ENCODE peak calls at places on chromosome 18, in nine cellular contexts. One of them, this sample, is unnamed.

GRCh38 chr18:76494541-76495403 is at the start of gene ZNF516:
- DNase-seq in hypothalamus: no peak
- DNase-seq in RPMI8226: peak
- DNase-seq in T-helper 2 cell: no peak
- DNase-seq in stimulated activated CD8-positive, alpha-beta memory T cell treated with anti-CD3 and anti-CD28 coated beads, Interleukin-15, amount 100 ng/mL, for 4 hours: no peak
- DNase-seq in fibroblast of pulmonary artery: peak
- DNase-seq in activated effector memory CD4-positive, alpha-beta T cell treated with Interleukin-2 at 50 U/mL for 16 hours: no peak
- DNase-seq in NCI-H345: peak
- DNase-seq in SW480: no peak
- DNase-seq in this sample: peak

GRCh38 chr18:57666818-57667497 is 45.3 kb upstream of the NARS1 start:
- DNase-seq in NCI-H345: no peak
- DNase-seq in hypothalamus: no peak
- DNase-seq in activated effector memory CD4-positive, alpha-beta T cell treated with Interleukin-2 at 50 U/mL for 16 hours: no peak
- DNase-seq in SW480: no peak
- DNase-seq in fibroblast of pulmonary artery: peak
- DNase-seq in stimulated activated CD8-positive, alpha-beta memory T cell treated with anti-CD3 and anti-CD28 coated beads, Interleukin-15, amount 100 ng/mL, for 4 hours: no peak
- DNase-seq in RPMI8226: no peak
- DNase-seq in T-helper 2 cell: no peak
- DNase-seq in this sample: no peak

GRCh38 chr18:52897611-52898010 is 557.6 kb downstream of the DCC start:
- DNase-seq in fibroblast of pulmonary artery: no peak
- DNase-seq in RPMI8226: no peak
- DNase-seq in activated effector memory CD4-positive, alpha-beta T cell treated with Interleukin-2 at 50 U/mL for 16 hours: no peak
- DNase-seq in T-helper 2 cell: no peak
- DNase-seq in hypothalamus: no peak
- DNase-seq in NCI-H345: no peak
- DNase-seq in SW480: no peak
- DNase-seq in stimulated activated CD8-positive, alpha-beta memory T cell treated with anti-CD3 and anti-CD28 coated beads, Interleukin-15, amount 100 ng/mL, for 4 hours: no peak
- DNase-seq in this sample: no peak

GRCh38 chr18:79524181-79525078 is 128.7 kb downstream of the NFATC1 start:
- DNase-seq in activated effector memory CD4-positive, alpha-beta T cell treated with Interleukin-2 at 50 U/mL for 16 hours: peak
- DNase-seq in SW480: no peak
- DNase-seq in RPMI8226: no peak
- DNase-seq in hypothalamus: no peak
- DNase-seq in NCI-H345: no peak
- DNase-seq in fibroblast of pulmonary artery: no peak
- DNase-seq in T-helper 2 cell: no peak
- DNase-seq in stimulated activated CD8-positive, alpha-beta memory T cell treated with anti-CD3 and anti-CD28 coated beads, Interleukin-15, amount 100 ng/mL, for 4 hours: peak
- DNase-seq in this sample: no peak

GRCh38 chr18:55783921-55784320 is 195.9 kb upstream of the TCF4 start:
- DNase-seq in SW480: no peak
- DNase-seq in NCI-H345: no peak
- DNase-seq in activated effector memory CD4-positive, alpha-beta T cell treated with Interleukin-2 at 50 U/mL for 16 hours: no peak
- DNase-seq in stimulated activated CD8-positive, alpha-beta memory T cell treated with anti-CD3 and anti-CD28 coated beads, Interleukin-15, amount 100 ng/mL, for 4 hours: no peak
- DNase-seq in T-helper 2 cell: no peak
- DNase-seq in fibroblast of pulmonary artery: no peak
- DNase-seq in RPMI8226: no peak
- DNase-seq in hypothalamus: no peak
- DNase-seq in this sample: no peak

GRCh38 chr18:71831039-71831438 is 713.1 kb downstream of the CBLN2 start:
- DNase-seq in NCI-H345: no peak
- DNase-seq in T-helper 2 cell: no peak
- DNase-seq in RPMI8226: no peak
- DNase-seq in SW480: no peak
- DNase-seq in activated effector memory CD4-positive, alpha-beta T cell treated with Interleukin-2 at 50 U/mL for 16 hours: no peak
- DNase-seq in fibroblast of pulmonary artery: peak
- DNase-seq in hypothalamus: no peak
- DNase-seq in stimulated activated CD8-positive, alpha-beta memory T cell treated with anti-CD3 and anti-CD28 coated beads, Interleukin-15, amount 100 ng/mL, for 4 hours: no peak
- DNase-seq in this sample: no peak

GRCh38 chr18:57154389-57154788 is 7.5 kb downstream of the BOD1L2 start:
- DNase-seq in hypothalamus: no peak
- DNase-seq in SW480: no peak
- DNase-seq in fibroblast of pulmonary artery: no peak
- DNase-seq in NCI-H345: no peak
- DNase-seq in T-helper 2 cell: no peak
- DNase-seq in stimulated activated CD8-positive, alpha-beta memory T cell treated with anti-CD3 and anti-CD28 coated beads, Interleukin-15, amount 100 ng/mL, for 4 hours: no peak
- DNase-seq in activated effector memory CD4-positive, alpha-beta T cell treated with Interleukin-2 at 50 U/mL for 16 hours: no peak
- DNase-seq in RPMI8226: no peak
- DNase-seq in this sample: no peak

GRCh38 chr18:48929951-48930713 is 20.6 kb downstream of the SMAD7 start:
- DNase-seq in hypothalamus: no peak
- DNase-seq in NCI-H345: no peak
- DNase-seq in activated effector memory CD4-positive, alpha-beta T cell treated with Interleukin-2 at 50 U/mL for 16 hours: no peak
- DNase-seq in RPMI8226: no peak
- DNase-seq in T-helper 2 cell: no peak
- DNase-seq in stimulated activated CD8-positive, alpha-beta memory T cell treated with anti-CD3 and anti-CD28 coated beads, Interleukin-15, amount 100 ng/mL, for 4 hours: no peak
- DNase-seq in fibroblast of pulmonary artery: peak
- DNase-seq in SW480: peak
- DNase-seq in this sample: no peak

GRCh38 chr18:75156139-75156750 is 52.7 kb downstream of the PTGR3 start:
- DNase-seq in activated effector memory CD4-positive, alpha-beta T cell treated with Interleukin-2 at 50 U/mL for 16 hours: no peak
- DNase-seq in T-helper 2 cell: no peak
- DNase-seq in NCI-H345: no peak
- DNase-seq in RPMI8226: no peak
- DNase-seq in hypothalamus: no peak
- DNase-seq in SW480: no peak
- DNase-seq in fibroblast of pulmonary artery: no peak
- DNase-seq in stimulated activated CD8-positive, alpha-beta memory T cell treated with anti-CD3 and anti-CD28 coated beads, Interleukin-15, amount 100 ng/mL, for 4 hours: no peak
- DNase-seq in this sample: no peak

GRCh38 chr18:9968081-9968848 is 54.4 kb downstream of the VAPA start:
- DNase-seq in T-helper 2 cell: no peak
- DNase-seq in stimulated activated CD8-positive, alpha-beta memory T cell treated with anti-CD3 and anti-CD28 coated beads, Interleukin-15, amount 100 ng/mL, for 4 hours: no peak
- DNase-seq in activated effector memory CD4-positive, alpha-beta T cell treated with Interleukin-2 at 50 U/mL for 16 hours: no peak
- DNase-seq in SW480: no peak
- DNase-seq in fibroblast of pulmonary artery: no peak
- DNase-seq in hypothalamus: no peak
- DNase-seq in RPMI8226: no peak
- DNase-seq in NCI-H345: no peak
- DNase-seq in this sample: no peak

GRCh38 chr18:49076767-49077166 is 126.0 kb upstream of the SMAD7 start:
- DNase-seq in NCI-H345: no peak
- DNase-seq in activated effector memory CD4-positive, alpha-beta T cell treated with Interleukin-2 at 50 U/mL for 16 hours: no peak
- DNase-seq in T-helper 2 cell: no peak
- DNase-seq in SW480: no peak
- DNase-seq in fibroblast of pulmonary artery: no peak
- DNase-seq in stimulated activated CD8-positive, alpha-beta memory T cell treated with anti-CD3 and anti-CD28 coated beads, Interleukin-15, amount 100 ng/mL, for 4 hours: no peak
- DNase-seq in hypothalamus: no peak
- DNase-seq in RPMI8226: no peak
- DNase-seq in this sample: no peak

GRCh38 chr18:13381907-13382682 is 163.5 kb downstream of the LDLRAD4 start:
- DNase-seq in activated effector memory CD4-positive, alpha-beta T cell treated with Interleukin-2 at 50 U/mL for 16 hours: peak
- DNase-seq in hypothalamus: peak
- DNase-seq in RPMI8226: peak
- DNase-seq in NCI-H345: peak
- DNase-seq in SW480: no peak
- DNase-seq in T-helper 2 cell: no peak
- DNase-seq in stimulated activated CD8-positive, alpha-beta memory T cell treated with anti-CD3 and anti-CD28 coated beads, Interleukin-15, amount 100 ng/mL, for 4 hours: no peak
- DNase-seq in fibroblast of pulmonary artery: peak
- DNase-seq in this sample: peak

GRCh38 chr18:74331404-74331803 is 15.8 kb downstream of the C18orf63 start:
- DNase-seq in RPMI8226: no peak
- DNase-seq in fibroblast of pulmonary artery: peak
- DNase-seq in NCI-H345: no peak
- DNase-seq in activated effector memory CD4-positive, alpha-beta T cell treated with Interleukin-2 at 50 U/mL for 16 hours: no peak
- DNase-seq in stimulated activated CD8-positive, alpha-beta memory T cell treated with anti-CD3 and anti-CD28 coated beads, Interleukin-15, amount 100 ng/mL, for 4 hours: no peak
- DNase-seq in SW480: peak
- DNase-seq in hypothalamus: no peak
- DNase-seq in T-helper 2 cell: no peak
- DNase-seq in this sample: peak

GRCh38 chr18:48168861-48169260 is 238.4 kb upstream of the SMAD2 start:
- DNase-seq in RPMI8226: no peak
- DNase-seq in SW480: no peak
- DNase-seq in fibroblast of pulmonary artery: no peak
- DNase-seq in T-helper 2 cell: no peak
- DNase-seq in NCI-H345: no peak
- DNase-seq in activated effector memory CD4-positive, alpha-beta T cell treated with Interleukin-2 at 50 U/mL for 16 hours: no peak
- DNase-seq in stimulated activated CD8-positive, alpha-beta memory T cell treated with anti-CD3 and anti-CD28 coated beads, Interleukin-15, amount 100 ng/mL, for 4 hours: no peak
- DNase-seq in hypothalamus: no peak
- DNase-seq in this sample: no peak

GRCh38 chr18:78244779-78245178 is 734.8 kb upstream of the SALL3 start:
- DNase-seq in stimulated activated CD8-positive, alpha-beta memory T cell treated with anti-CD3 and anti-CD28 coated beads, Interleukin-15, amount 100 ng/mL, for 4 hours: no peak
- DNase-seq in RPMI8226: peak
- DNase-seq in NCI-H345: no peak
- DNase-seq in SW480: no peak
- DNase-seq in fibroblast of pulmonary artery: no peak
- DNase-seq in activated effector memory CD4-positive, alpha-beta T cell treated with Interleukin-2 at 50 U/mL for 16 hours: no peak
- DNase-seq in hypothalamus: no peak
- DNase-seq in T-helper 2 cell: no peak
- DNase-seq in this sample: no peak

GRCh38 chr18:35782926-35783325 is 189.6 kb upstream of the RMP24 start:
- DNase-seq in stimulated activated CD8-positive, alpha-beta memory T cell treated with anti-CD3 and anti-CD28 coated beads, Interleukin-15, amount 100 ng/mL, for 4 hours: no peak
- DNase-seq in T-helper 2 cell: no peak
- DNase-seq in RPMI8226: no peak
- DNase-seq in fibroblast of pulmonary artery: no peak
- DNase-seq in hypothalamus: no peak
- DNase-seq in activated effector memory CD4-positive, alpha-beta T cell treated with Interleukin-2 at 50 U/mL for 16 hours: no peak
- DNase-seq in NCI-H345: no peak
- DNase-seq in SW480: no peak
- DNase-seq in this sample: no peak

GRCh38 chr18:7855051-7855450 is 287.9 kb downstream of the PTPRM start:
- DNase-seq in fibroblast of pulmonary artery: no peak
- DNase-seq in RPMI8226: no peak
- DNase-seq in NCI-H345: peak
- DNase-seq in hypothalamus: no peak
- DNase-seq in activated effector memory CD4-positive, alpha-beta T cell treated with Interleukin-2 at 50 U/mL for 16 hours: no peak
- DNase-seq in SW480: no peak
- DNase-seq in stimulated activated CD8-positive, alpha-beta memory T cell treated with anti-CD3 and anti-CD28 coated beads, Interleukin-15, amount 100 ng/mL, for 4 hours: no peak
- DNase-seq in T-helper 2 cell: no peak
- DNase-seq in this sample: no peak

GRCh38 chr18:62586781-62587487 is 64.1 kb downstream of the ZCCHC2 start:
- DNase-seq in NCI-H345: no peak
- DNase-seq in RPMI8226: no peak
- DNase-seq in stimulated activated CD8-positive, alpha-beta memory T cell treated with anti-CD3 and anti-CD28 coated beads, Interleukin-15, amount 100 ng/mL, for 4 hours: no peak
- DNase-seq in activated effector memory CD4-positive, alpha-beta T cell treated with Interleukin-2 at 50 U/mL for 16 hours: no peak
- DNase-seq in SW480: no peak
- DNase-seq in fibroblast of pulmonary artery: no peak
- DNase-seq in T-helper 2 cell: no peak
- DNase-seq in hypothalamus: no peak
- DNase-seq in this sample: no peak

GRCh38 chr18:35127201-35127600 is 86.0 kb downstream of the MAPRE2 start:
- DNase-seq in RPMI8226: no peak
- DNase-seq in NCI-H345: no peak
- DNase-seq in hypothalamus: no peak
- DNase-seq in fibroblast of pulmonary artery: peak
- DNase-seq in SW480: no peak
- DNase-seq in stimulated activated CD8-positive, alpha-beta memory T cell treated with anti-CD3 and anti-CD28 coated beads, Interleukin-15, amount 100 ng/mL, for 4 hours: no peak
- DNase-seq in activated effector memory CD4-positive, alpha-beta T cell treated with Interleukin-2 at 50 U/mL for 16 hours: no peak
- DNase-seq in T-helper 2 cell: no peak
- DNase-seq in this sample: peak